ENCODE peak calls at places on chromosome 13, in four cellular contexts. M, B, L and N are unnamed samples.

GRCh38 chr13:46622918-46623256 is 69.9 kb downstream of the LRCH1 start:
- DNase-seq in L (peak), B (no peak), M (no peak), N (no peak)

GRCh38 chr13:81326913-81327312 is 986.0 kb upstream of the SPRY2 start:
- DNase-seq in B (no peak), M (no peak), L (no peak), N (no peak)

GRCh38 chr13:51584731-51585191 is 499 bp downstream of the WDFY2 start:
- DNase-seq in M (peak), B (peak), L (peak), N (peak)

GRCh38 chr13:68439821-68440220 is 1209.7 kb upstream of the PCDH9 start:
- DNase-seq in B (no peak), L (no peak), M (no peak), N (no peak)

GRCh38 chr13:109036091-109036490 is 406.7 kb downstream of the MYO16 start:
- DNase-seq in L (no peak), M (no peak), B (no peak), N (no peak)

GRCh38 chr13:79530270-79530669 is 49.3 kb downstream of the NDFIP2 start:
- DNase-seq in B (no peak), L (no peak), M (no peak), N (no peak)

GRCh38 chr13:102461302-102461701 is 59.5 kb upstream of the FGF14 start:
- DNase-seq in B (no peak), M (no peak), L (no peak), N (no peak)

GRCh38 chr13:57045816-57046691 is 94.7 kb upstream of the PRR20A start:
- DNase-seq in M (no peak), B (no peak), L (no peak), N (no peak)

GRCh38 chr13:29754486-29754806 is 96.0 kb downstream of the UBL3 start:
- DNase-seq in L (peak), B (no peak), M (no peak), N (peak)

GRCh38 chr13:79917628-79918027 is 423.3 kb downstream of the SPRY2 start:
- DNase-seq in M (no peak), L (no peak), B (no peak), N (no peak)

GRCh38 chr13:111897178-111897845 is 169.6 kb upstream of the SOX1 start:
- DNase-seq in M (no peak), B (peak), L (no peak), N (no peak)

GRCh38 chr13:112374271-112374670 is 1.9 kb upstream of the SPACA7 start:
- DNase-seq in L (no peak), B (no peak), M (no peak), N (no peak)

GRCh38 chr13:43357435-43358065 is 334.2 kb downstream of the DNAJC15 start:
- DNase-seq in L (no peak), M (no peak), B (no peak), N (no peak)

GRCh38 chr13:41053384-41053826 is 7.9 kb upstream of the WBP4 start:
- DNase-seq in L (no peak), B (no peak), M (peak), N (no peak)

GRCh38 chr13:84207509-84207908 is 325.2 kb upstream of the SLITRK1 start:
- DNase-seq in B (no peak), L (no peak), M (no peak), N (no peak)

GRCh38 chr13:112072531-112073244 is 5.7 kb downstream of the SOX1 start:
- DNase-seq in M (no peak), L (no peak), B (peak), N (no peak)

GRCh38 chr13:44932850-44933251 is 56.4 kb downstream of the NUFIP1 start:
- DNase-seq in M (no peak), B (peak), L (no peak), N (no peak)

GRCh38 chr13:112953591-112954487 is 15.2 kb upstream of the MCF2L start:
- DNase-seq in L (no peak), B (peak), M (no peak), N (no peak)

GRCh38 chr13:76719955-76720354 is 166.2 kb downstream of the KCTD12 start:
- DNase-seq in L (no peak), M (no peak), B (no peak), N (no peak)

GRCh38 chr13:29805994-29806748 is 44.2 kb downstream of the UBL3 start:
- DNase-seq in B (no peak), L (no peak), M (no peak), N (no peak)

GRCh38 chr13:39105110-39105509 is 66.9 kb downstream of the NHLRC3 start:
- DNase-seq in M (no peak), L (peak), B (no peak), N (no peak)

GRCh38 chr13:33649212-33649917 is 168.6 kb upstream of the RFC3 start:
- DNase-seq in L (no peak), M (no peak), B (no peak), N (no peak)

GRCh38 chr13:114200673-114201005 is 21.6 kb downstream of the CFAP97D2 start:
- DNase-seq in B (no peak), M (no peak), L (no peak), N (no peak)

GRCh38 chr13:94335786-94336357 is 143.6 kb downstream of the DCT start:
- DNase-seq in L (no peak), B (no peak), M (no peak), N (no peak)

GRCh38 chr13:83563499-83563898 is 318.8 kb downstream of the SLITRK1 start:
- DNase-seq in B (no peak), L (no peak), M (no peak), N (no peak)

GRCh38 chr13:42574435-42575311 is 721 bp downstream of the TNFSF11 start:
- DNase-seq in L (no peak), M (peak), B (no peak), N (no peak)

GRCh38 chr13:33940256-33940655 is 122.3 kb downstream of the RFC3 start:
- DNase-seq in L (no peak), B (no peak), M (no peak), N (no peak)

GRCh38 chr13:59776924-59777690 is 386.6 kb downstream of the DIAPH3 start:
- DNase-seq in M (peak), L (no peak), B (no peak), N (no peak)

GRCh38 chr13:26480246-26480855 is 77.1 kb upstream of the WASF3 start:
- DNase-seq in L (no peak), B (no peak), M (no peak), N (no peak)

GRCh38 chr13:113820813-113821651 is 42.8 kb downstream of the GAS6 start:
- DNase-seq in M (no peak), L (peak), B (peak), N (no peak)

GRCh38 chr13:110306960-110307696 is at the start of the genes COL4A1 and COL4A2:
- DNase-seq in L (no peak), B (peak), M (no peak), N (no peak)
- H3K4me3 ChIP-seq in L (no peak), B (peak), M (no peak), N (no peak)

DNA sequence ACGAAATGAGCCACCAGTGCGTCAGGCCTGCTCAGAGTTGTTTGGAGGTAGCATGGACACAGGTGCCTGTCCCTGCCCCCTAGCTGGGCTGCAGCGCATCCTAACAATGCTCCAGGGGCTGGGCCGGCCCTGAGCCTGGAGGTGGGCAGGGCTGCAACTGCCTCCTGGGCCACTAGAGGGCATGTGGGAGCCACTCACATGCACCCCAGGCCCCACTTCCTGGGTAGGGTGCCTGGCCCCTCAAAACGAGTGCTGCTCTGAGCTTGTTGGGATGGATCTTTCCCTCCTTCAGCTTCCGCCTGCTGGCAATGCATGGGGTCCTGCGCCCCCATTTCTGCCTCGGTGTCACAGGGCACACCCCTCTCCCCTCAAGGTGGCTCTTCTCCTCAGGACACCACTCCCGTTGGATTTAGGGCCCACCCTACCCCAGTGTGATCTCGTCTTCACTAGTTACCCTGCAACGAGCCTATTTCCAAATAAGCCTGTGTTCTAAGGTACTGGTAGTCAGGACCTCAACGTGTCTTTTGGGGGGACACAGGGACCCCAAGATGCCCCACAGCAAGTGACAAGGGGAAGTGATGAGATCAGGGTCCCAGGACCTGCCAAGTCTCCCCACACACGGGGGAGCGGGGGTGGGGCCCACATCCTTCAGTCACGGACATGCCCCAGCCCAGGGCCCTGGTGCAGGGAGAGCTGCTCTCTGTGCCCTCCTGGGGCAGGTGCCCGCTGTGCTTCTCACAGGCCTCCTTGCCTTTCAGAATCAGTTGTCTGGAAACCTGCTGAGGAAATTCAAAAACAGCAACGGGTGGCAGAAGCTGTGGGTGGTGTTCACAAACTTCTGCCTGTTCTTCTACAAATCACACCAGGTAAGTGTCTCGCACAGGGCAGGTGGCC is 131.3 kb downstream of the STK24 start:
- DNase-seq in M (peak), B (no peak), L (peak), N (peak)
- H3K4me3 ChIP-seq in M (no peak), B (no peak), L (no peak), N (peak)

DNA sequence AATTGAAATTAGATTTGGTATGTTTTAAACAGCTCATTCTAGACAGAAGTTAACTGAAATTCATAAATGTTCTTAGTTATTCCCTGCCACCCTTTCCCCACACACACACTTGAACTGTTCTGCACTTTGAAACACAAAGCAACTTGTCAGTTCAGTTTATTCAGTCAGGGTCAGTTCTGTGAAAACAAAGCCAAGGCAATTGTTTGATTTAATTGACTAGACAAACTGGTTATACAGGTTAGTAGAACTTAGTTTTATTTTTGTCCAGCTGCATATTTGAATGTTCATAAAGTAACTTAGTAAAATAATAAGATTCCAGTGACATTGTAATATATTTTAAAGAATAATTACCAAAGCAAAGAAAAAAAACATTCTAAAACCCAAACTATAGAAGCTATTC is 98.3 kb upstream of the KLF5 start:
- DNase-seq in L (no peak), M (no peak), B (no peak), N (no peak)
- H3K4me3 ChIP-seq in L (no peak), M (no peak), B (no peak), N (no peak)

DNA sequence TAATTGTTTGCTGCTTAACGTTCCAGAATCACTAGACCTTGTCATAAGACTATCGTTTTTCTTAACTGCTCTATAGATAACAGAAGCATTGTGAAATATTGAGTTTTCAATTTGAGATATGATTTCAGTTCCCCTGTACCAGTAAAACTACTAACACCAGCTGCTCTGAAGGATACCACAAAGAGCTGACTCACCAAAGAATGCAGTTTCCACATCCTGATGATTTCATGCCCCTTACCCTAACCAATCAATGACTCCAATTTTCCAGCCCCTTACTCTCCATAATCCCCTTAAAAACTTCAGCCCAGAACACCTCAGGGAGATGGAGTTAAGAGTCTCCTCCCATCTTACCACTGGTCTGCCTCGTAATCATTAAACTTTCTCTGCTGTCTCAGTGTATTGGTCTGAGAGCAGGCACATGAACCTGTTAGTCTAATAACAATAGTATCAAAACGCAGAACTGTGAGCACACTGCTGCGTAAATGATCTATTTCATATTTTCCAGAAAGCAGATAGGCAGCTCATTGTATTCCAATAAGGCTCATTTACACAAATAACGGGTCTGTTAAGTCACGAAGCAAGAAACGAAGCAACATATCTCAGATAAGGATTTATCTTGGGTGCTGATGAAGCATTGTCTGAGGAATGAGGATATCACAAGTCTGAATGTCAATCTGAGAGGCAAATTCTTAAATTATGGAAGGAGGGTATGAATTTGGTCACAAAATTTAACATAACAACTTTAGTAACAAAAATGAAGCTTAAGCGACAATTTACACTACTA is 14.1 kb upstream of the CCNA1 start:
- DNase-seq in M (no peak), L (no peak), B (no peak), N (no peak)
- H3K4me3 ChIP-seq in M (no peak), L (no peak), B (no peak), N (no peak)

DNA sequence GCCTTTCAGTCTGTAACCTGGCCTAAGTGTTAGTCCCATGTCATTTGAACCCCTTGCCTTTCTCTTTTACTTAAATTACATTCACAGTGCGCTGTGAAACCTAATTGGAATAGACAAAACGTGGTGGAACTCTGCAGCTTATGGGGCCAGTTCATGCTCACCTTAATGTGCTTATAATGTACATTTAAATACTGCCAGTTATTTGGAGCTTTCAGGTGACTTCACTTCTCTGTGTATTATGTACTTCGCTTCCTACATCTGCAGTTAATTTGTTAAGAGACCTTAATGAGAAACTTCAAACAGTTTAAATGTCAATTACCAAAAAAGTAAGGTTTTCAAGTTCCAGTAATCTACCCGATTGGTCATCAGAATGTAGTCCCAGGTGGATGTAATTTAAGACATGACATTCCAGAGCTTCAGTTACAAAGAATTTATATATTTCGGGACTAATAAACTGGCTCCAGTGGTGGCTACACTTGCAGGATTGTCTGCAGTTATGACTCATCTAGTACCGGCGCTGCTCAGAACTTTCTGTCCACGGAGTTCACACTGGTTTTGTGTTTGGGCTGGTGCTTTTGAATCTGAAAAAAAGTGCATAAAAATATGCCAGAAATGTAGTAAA is 125.3 kb downstream of the TM9SF2 start:
- DNase-seq in B (no peak), M (no peak), L (no peak), N (no peak)
- H3K4me3 ChIP-seq in B (no peak), M (no peak), L (no peak), N (no peak)

GRCh38 chr13:106621833-106622232 is 53.9 kb upstream of the ARGLU1 start:
- DNase-seq in L (no peak), B (no peak), M (no peak), N (no peak)

GRCh38 chr13:106625578-106625977 is 57.6 kb upstream of the ARGLU1 start:
- DNase-seq in B (no peak), L (no peak), M (no peak), N (no peak)

GRCh38 chr13:106626473-106626872 is 58.5 kb upstream of the ARGLU1 start:
- DNase-seq in B (no peak), M (no peak), L (no peak), N (no peak)

GRCh38 chr13:106619688-106620555 is 52.0 kb upstream of the ARGLU1 start:
- DNase-seq in B (no peak), L (peak), M (peak), N (peak)

GRCh38 chr13:106623799-106624198 is 55.9 kb upstream of the ARGLU1 start:
- DNase-seq in B (no peak), M (no peak), L (no peak), N (no peak)
- H3K4me3 ChIP-seq in B (no peak), M (no peak), L (no peak), N (no peak)

GRCh38 chr13:30862707-30863106 is 43.4 kb upstream of the MEDAG start:
- DNase-seq in B (no peak), L (peak), M (no peak), N (no peak)

GRCh38 chr13:30864352-30865130 is 41.5 kb upstream of the MEDAG start:
- DNase-seq in L (no peak), B (no peak), M (no peak), N (no peak)

GRCh38 chr13:30861836-30862467 is 44.1 kb upstream of the MEDAG start:
- DNase-seq in L (no peak), M (no peak), B (no peak), N (no peak)

GRCh38 chr13:30863796-30864195 is 42.3 kb upstream of the MEDAG start:
- DNase-seq in B (no peak), L (no peak), M (no peak), N (no peak)

GRCh38 chr13:30863231-30863630 is 42.8 kb upstream of the MEDAG start:
- DNase-seq in B (no peak), M (no peak), L (no peak), N (no peak)
- H3K4me3 ChIP-seq in B (no peak), M (no peak), L (no peak), N (no peak)